ENCODE peak calls at places on chromosome 1, in eight cellular contexts. V, C, E, Y, F, Z, L and A are unnamed samples.

GRCh38 chr1:13510499-13510898 is 3.3 kb downstream of the LRRC38 start:
- DNase-seq in V (no peak), C (no peak), E (no peak), Y (no peak), F (no peak), Z (no peak), L (no peak), A (no peak)

GRCh38 chr1:39269791-39270342 is 65.4 kb downstream of the MACF1 start:
- DNase-seq in V (no peak), C (no peak), E (peak; percentile 77), Y (no peak), F (no peak), Z (no peak), L (no peak), A (no peak)

GRCh38 chr1:164559342-164560070 is 522 bp downstream of the PBX1 start:
- DNase-seq in V (peak; percentile 55), C (peak; percentile 34), E (peak; percentile 50), Y (peak; percentile 15), F (peak; percentile 65), Z (peak; percentile 45), L (peak; percentile 37), A (peak; percentile 51)

GRCh38 chr1:6113116-6113515 is 67.0 kb downstream of the CHD5 start:
- DNase-seq in V (no peak), C (no peak), E (no peak), Y (no peak), F (no peak), Z (no peak), L (no peak), A (peak; percentile 34)

GRCh38 chr1:236858203-236858602 is 63.1 kb downstream of the MTR start:
- DNase-seq in V (no peak), C (no peak), E (no peak), Y (no peak), F (no peak), Z (no peak), L (no peak), A (no peak)

GRCh38 chr1:211695135-211695816 is 19.9 kb upstream of the NEK2 start:
- DNase-seq in V (no peak), C (no peak), E (peak; percentile 45), Y (no peak), F (no peak), Z (no peak), L (no peak), A (no peak)

GRCh38 chr1:115363171-115363570 is 25.1 kb upstream of the NGF start:
- DNase-seq in V (no peak), C (no peak), E (no peak), Y (no peak), F (no peak), Z (no peak), L (no peak), A (no peak)

GRCh38 chr1:119510046-119510445 is 3.0 kb downstream of the HSD3B1 start:
- DNase-seq in V (no peak), C (no peak), E (no peak), Y (no peak), F (no peak), Z (no peak), L (no peak), A (no peak)

GRCh38 chr1:31666290-31666963 is 21.8 kb upstream of the PEF1 start:
- DNase-seq in V (peak; percentile 18), C (no peak), E (peak; percentile 26), Y (no peak), F (no peak), Z (no peak), L (peak; percentile 80), A (no peak)

GRCh38 chr1:165235158-165235776 is 121.2 kb downstream of the LMX1A start:
- DNase-seq in V (peak; percentile 23), C (no peak), E (no peak), Y (peak; percentile 6), F (peak; percentile 67), Z (no peak), L (no peak), A (no peak)

GRCh38 chr1:101257500-101258325 is 20.9 kb downstream of the S1PR1 start:
- DNase-seq in V (no peak), C (no peak), E (peak; percentile 19), Y (no peak), F (no peak), Z (no peak), L (no peak), A (peak; percentile 53)

GRCh38 chr1:175134500-175134899 is 58.1 kb downstream of the KIAA0040 start:
- DNase-seq in V (no peak), C (no peak), E (no peak), Y (no peak), F (no peak), Z (no peak), L (no peak), A (no peak)

GRCh38 chr1:189269011-189269410 is 1208.7 kb downstream of the BRINP3 start:
- DNase-seq in V (peak; percentile 27), C (no peak), E (peak; percentile 19), Y (no peak), F (peak; percentile 68), Z (no peak), L (no peak), A (no peak)

GRCh38 chr1:39842030-39842678 is 41.1 kb downstream of the TRIT1 start:
- DNase-seq in V (no peak), C (no peak), E (no peak), Y (no peak), F (no peak), Z (no peak), L (no peak), A (no peak)

GRCh38 chr1:33342041-33342723 is 21.3 kb upstream of the A3GALT2 start:
- DNase-seq in V (peak; percentile 94), C (peak; percentile 80), E (peak; percentile 98), Y (peak; percentile 87), F (peak; percentile 65), Z (peak; percentile 54), L (peak; percentile 88), A (no peak)

GRCh38 chr1:35808376-35809155 is 750 bp downstream of the AGO4 start:
- DNase-seq in V (peak; percentile 14), C (peak; percentile 38), E (peak; percentile 14), Y (peak; percentile 18), F (peak; percentile 53), Z (peak; percentile 50), L (peak; percentile 40), A (peak; percentile 77)

GRCh38 chr1:9447215-9447960 is 91.9 kb upstream of the SLC25A33 start:
- DNase-seq in V (no peak), C (no peak), E (no peak), Y (no peak), F (no peak), Z (no peak), L (peak; percentile 40), A (no peak)
- H3K4me1 ChIP-seq in V (peaks cover 14% of the 10 kb centered on the region), C (peaks cover 31% of the 10 kb centered on the region), E (peaks cover 37% of the 10 kb centered on the region), Y (peaks cover 14% of the 10 kb centered on the region), F (peaks cover 4% of the 10 kb centered on the region), Z (peaks cover 28% of the 10 kb centered on the region), L (peaks cover 52% of the 10 kb centered on the region), A (no peaks in the 10 kb centered on the region)

DNA sequence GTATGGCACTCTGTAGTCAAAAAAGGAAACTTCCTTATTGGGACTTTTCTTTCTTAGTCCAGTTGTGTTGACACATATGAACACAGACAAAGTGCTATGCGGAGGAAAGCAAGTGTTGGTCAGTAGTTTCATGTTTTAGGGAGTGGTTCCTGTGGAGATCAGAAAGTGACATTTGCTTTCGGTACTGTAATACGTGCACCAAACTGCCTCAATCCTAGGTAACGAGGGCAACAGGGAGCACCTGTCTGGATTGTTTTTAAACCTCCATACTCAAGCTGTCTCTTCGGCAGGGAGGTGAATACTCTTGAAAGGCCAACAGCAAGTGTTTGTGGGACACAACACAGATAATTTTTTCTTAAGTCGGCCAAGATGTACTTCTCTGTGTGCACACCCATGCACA is 9.1 kb downstream of the RHOU start:
- DNase-seq in V (no peak), C (no peak), E (no peak), Y (no peak), F (no peak), Z (no peak), L (no peak), A (no peak)
- TF ChIP-seq CTCF in V (no peak), C (no peak), E (no peak), Y (no peak), F (no peak), Z (no peak), L (no peak), A (no peak)

DNA sequence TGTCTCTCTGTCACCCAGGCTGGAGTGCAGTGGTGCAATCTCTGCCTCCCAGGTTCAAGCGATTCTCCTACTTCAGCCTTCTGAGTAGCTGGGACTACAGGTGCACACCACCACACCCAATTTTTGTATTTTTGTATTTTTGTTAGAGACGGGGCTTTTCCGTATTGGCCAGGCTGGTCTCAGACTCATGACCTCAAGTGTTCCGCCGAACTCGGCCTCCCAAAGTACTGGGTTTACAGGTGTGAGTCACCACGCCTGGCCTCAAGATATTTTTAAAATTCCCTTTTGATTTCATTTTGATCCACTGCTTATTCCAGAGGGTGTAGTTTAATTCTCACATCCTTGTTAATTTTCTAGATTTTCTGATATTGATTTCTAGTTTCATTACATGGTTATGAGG is 3.8 kb downstream of the IFI44L start:
- DNase-seq in V (no peak), C (no peak), E (no peak), Y (no peak), F (no peak), Z (no peak), L (no peak), A (peak; percentile 23)
- H3K4me3 ChIP-seq in V (no peak overlapping the region), C (no peak overlapping the region), E (no peak overlapping the region), Y (no peak overlapping the region), F (no peak overlapping the region), Z (no peak overlapping the region), L (no peak overlapping the region), A (no peak overlapping the region)

GRCh38 chr1:201650608-201650933 is 111.6 kb downstream of the NAV1 start:
- DNase-seq in V (no peak), C (no peak), E (no peak), Y (no peak), F (no peak), Z (no peak), L (no peak), A (no peak)
- H3K4me1 ChIP-seq in V (peaks cover 28% of the 10 kb centered on the region), C (peaks cover 97% of the 10 kb centered on the region), E (peaks cover 17% of the 10 kb centered on the region), Y (peaks cover 3% of the 10 kb centered on the region), F (peaks cover 44% of the 10 kb centered on the region), Z (peaks cover 91% of the 10 kb centered on the region), L (peaks cover 50% of the 10 kb centered on the region), A (peaks cover 25% of the 10 kb centered on the region)

GRCh38 chr1:191888996-191889622 is 269.2 kb upstream of the RGS18 start:
- DNase-seq in V (peak; percentile 17), C (no peak), E (peak; percentile 41), Y (no peak), F (peak; percentile 31), Z (no peak), L (no peak), A (no peak)
- TF ChIP-seq CTCF in V (no peak), C (no peak), E (no peak), Y (no peak), F (no peak), Z (no peak), L (no peak), A (no peak)

GRCh38 chr1:99533909-99534907 is 111.7 kb upstream of the PALMD start:
- DNase-seq in V (no peak), C (no peak), E (no peak), Y (no peak), F (peak; percentile 27), Z (peak; percentile 31), L (no peak), A (no peak)
- H3K4me3 ChIP-seq in V (no peak overlapping the region), C (peak overlapping the region; percentile 34), E (no peak overlapping the region), Y (no peak overlapping the region), F (no peak overlapping the region), Z (no peak overlapping the region), L (no peak overlapping the region), A (no peak overlapping the region)

GRCh38 chr1:19483261-19483660 is 2.1 kb downstream of the CAPZB start:
- DNase-seq in V (no peak), C (no peak), E (no peak), Y (no peak), F (no peak), Z (no peak), L (no peak), A (no peak)
- H3K4me1 ChIP-seq in V (peaks cover 14% of the 10 kb centered on the region), C (peaks cover 97% of the 10 kb centered on the region), E (peaks cover 44% of the 10 kb centered on the region), Y (peaks cover 24% of the 10 kb centered on the region), F (peaks cover 71% of the 10 kb centered on the region), Z (peaks cover 85% of the 10 kb centered on the region), L (peaks cover 79% of the 10 kb centered on the region), A (peaks cover 83% of the 10 kb centered on the region)